ENCODE peak calls at places on chromosomes 13 and 19, in five cellular contexts. One of them, this sample, is unnamed.
A peak's percentile ranks its signal among the peaks of the same experiment; 100 is the strongest.

GRCh38 chr13:93290503-93290902 is 63.9 kb downstream of the GPC6 start:
- DNase-seq in GM06990: no peak
- DNase-seq in fibroblast of lung: peak; percentile 65
- DNase-seq in stimulated activated CD4-positive, alpha-beta T cell treated with anti-CD3 and anti-CD28 coated beads, Interleukin-1b, Interleukin-23, amount 100 ng/mL, for 1 hour: no peak
- DNase-seq in G401: no peak
- DNase-seq in this sample: peak; percentile 54

GRCh38 chr13:94209110-94209509 is 270.4 kb downstream of the DCT start:
- DNase-seq in GM06990: no peak
- DNase-seq in stimulated activated CD4-positive, alpha-beta T cell treated with anti-CD3 and anti-CD28 coated beads, Interleukin-1b, Interleukin-23, amount 100 ng/mL, for 1 hour: no peak
- DNase-seq in G401: no peak
- DNase-seq in fibroblast of lung: no peak
- DNase-seq in this sample: peak; percentile 76

GRCh38 chr19:10885241-10886169 is 14.2 kb downstream of the CARM1 start:
- DNase-seq in stimulated activated CD4-positive, alpha-beta T cell treated with anti-CD3 and anti-CD28 coated beads, Interleukin-1b, Interleukin-23, amount 100 ng/mL, for 1 hour: no peak
- DNase-seq in fibroblast of lung: no peak
- DNase-seq in G401: no peak
- DNase-seq in GM06990: no peak
- DNase-seq in this sample: no peak

GRCh38 chr13:45015300-45015699 is 26.0 kb downstream of the GPALPP1 start:
- DNase-seq in G401: no peak
- DNase-seq in fibroblast of lung: peak; percentile 28
- DNase-seq in GM06990: no peak
- DNase-seq in stimulated activated CD4-positive, alpha-beta T cell treated with anti-CD3 and anti-CD28 coated beads, Interleukin-1b, Interleukin-23, amount 100 ng/mL, for 1 hour: no peak
- DNase-seq in this sample: no peak

GRCh38 chr13:31631716-31632115 is 107.6 kb upstream of the RXFP2 start:
- DNase-seq in GM06990: no peak
- DNase-seq in G401: no peak
- DNase-seq in stimulated activated CD4-positive, alpha-beta T cell treated with anti-CD3 and anti-CD28 coated beads, Interleukin-1b, Interleukin-23, amount 100 ng/mL, for 1 hour: no peak
- DNase-seq in fibroblast of lung: no peak
- DNase-seq in this sample: no peak

GRCh38 chr19:51075998-51076397 is 6.7 kb downstream of the KLK14 start:
- DNase-seq in fibroblast of lung: no peak
- DNase-seq in G401: no peak
- DNase-seq in GM06990: no peak
- DNase-seq in stimulated activated CD4-positive, alpha-beta T cell treated with anti-CD3 and anti-CD28 coated beads, Interleukin-1b, Interleukin-23, amount 100 ng/mL, for 1 hour: no peak
- DNase-seq in this sample: no peak

GRCh38 chr19:1090731-1091543 is 4.2 kb downstream of the POLR2E start:
- DNase-seq in GM06990: peak; percentile 17
- DNase-seq in G401: no peak
- DNase-seq in fibroblast of lung: no peak
- DNase-seq in stimulated activated CD4-positive, alpha-beta T cell treated with anti-CD3 and anti-CD28 coated beads, Interleukin-1b, Interleukin-23, amount 100 ng/mL, for 1 hour: no peak
- DNase-seq in this sample: no peak

GRCh38 chr19:29624489-29625210 is 18.6 kb downstream of the POP4 start:
- DNase-seq in GM06990: no peak
- DNase-seq in fibroblast of lung: peak; percentile 25
- DNase-seq in stimulated activated CD4-positive, alpha-beta T cell treated with anti-CD3 and anti-CD28 coated beads, Interleukin-1b, Interleukin-23, amount 100 ng/mL, for 1 hour: no peak
- DNase-seq in G401: no peak
- DNase-seq in this sample: no peak

GRCh38 chr13:50161052-50161451 is 145.8 kb downstream of the KCNRG start:
- DNase-seq in GM06990: no peak
- DNase-seq in G401: no peak
- DNase-seq in fibroblast of lung: peak; percentile 58
- DNase-seq in stimulated activated CD4-positive, alpha-beta T cell treated with anti-CD3 and anti-CD28 coated beads, Interleukin-1b, Interleukin-23, amount 100 ng/mL, for 1 hour: no peak
- DNase-seq in this sample: peak; percentile 57

GRCh38 chr19:51919606-51920005 is 7.7 kb upstream of the ZNF613 start:
- DNase-seq in G401: no peak
- DNase-seq in fibroblast of lung: no peak
- DNase-seq in GM06990: no peak
- DNase-seq in stimulated activated CD4-positive, alpha-beta T cell treated with anti-CD3 and anti-CD28 coated beads, Interleukin-1b, Interleukin-23, amount 100 ng/mL, for 1 hour: no peak
- DNase-seq in this sample: no peak

GRCh38 chr19:2084993-2085720 is 11.0 kb downstream of the MOB3A start:
- DNase-seq in G401: peak; percentile 41
- DNase-seq in fibroblast of lung: peak; percentile 46
- DNase-seq in GM06990: peak; percentile 93
- DNase-seq in stimulated activated CD4-positive, alpha-beta T cell treated with anti-CD3 and anti-CD28 coated beads, Interleukin-1b, Interleukin-23, amount 100 ng/mL, for 1 hour: peak; percentile 66
- DNase-seq in this sample: no peak

GRCh38 chr19:41879670-41880328 is 2.7 kb downstream of the CD79A start:
- DNase-seq in fibroblast of lung: no peak
- DNase-seq in GM06990: no peak
- DNase-seq in G401: no peak
- DNase-seq in stimulated activated CD4-positive, alpha-beta T cell treated with anti-CD3 and anti-CD28 coated beads, Interleukin-1b, Interleukin-23, amount 100 ng/mL, for 1 hour: no peak
- DNase-seq in this sample: no peak

GRCh38 chr13:101397742-101398141 is 18.6 kb downstream of the NALCN start:
- DNase-seq in stimulated activated CD4-positive, alpha-beta T cell treated with anti-CD3 and anti-CD28 coated beads, Interleukin-1b, Interleukin-23, amount 100 ng/mL, for 1 hour: no peak
- DNase-seq in G401: no peak
- DNase-seq in GM06990: no peak
- DNase-seq in fibroblast of lung: peak; percentile 95
- DNase-seq in this sample: peak; percentile 95

GRCh38 chr13:48431431-48431830 is 18.5 kb upstream of the LPAR6 start:
- DNase-seq in fibroblast of lung: peak; percentile 79
- DNase-seq in GM06990: no peak
- DNase-seq in G401: no peak
- DNase-seq in stimulated activated CD4-positive, alpha-beta T cell treated with anti-CD3 and anti-CD28 coated beads, Interleukin-1b, Interleukin-23, amount 100 ng/mL, for 1 hour: no peak
- DNase-seq in this sample: peak; percentile 30

GRCh38 chr19:42540071-42540553 is 11.8 kb upstream of the CEACAM1 start:
- DNase-seq in G401: no peak
- DNase-seq in GM06990: no peak
- DNase-seq in fibroblast of lung: peak; percentile 3
- DNase-seq in stimulated activated CD4-positive, alpha-beta T cell treated with anti-CD3 and anti-CD28 coated beads, Interleukin-1b, Interleukin-23, amount 100 ng/mL, for 1 hour: no peak
- DNase-seq in this sample: peak; percentile 17

GRCh38 chr19:2779121-2779740 is 3.8 kb downstream of the SGTA start:
- DNase-seq in fibroblast of lung: no peak
- DNase-seq in G401: no peak
- DNase-seq in GM06990: no peak
- DNase-seq in stimulated activated CD4-positive, alpha-beta T cell treated with anti-CD3 and anti-CD28 coated beads, Interleukin-1b, Interleukin-23, amount 100 ng/mL, for 1 hour: no peak
- DNase-seq in this sample: no peak

GRCh38 chr19:38862321-38863059 is 12.7 kb upstream of the HNRNPL start:
- DNase-seq in stimulated activated CD4-positive, alpha-beta T cell treated with anti-CD3 and anti-CD28 coated beads, Interleukin-1b, Interleukin-23, amount 100 ng/mL, for 1 hour: no peak
- DNase-seq in fibroblast of lung: peak; percentile 29
- DNase-seq in G401: no peak
- DNase-seq in GM06990: no peak
- DNase-seq in this sample: peak; percentile 78

GRCh38 chr19:33375760-33376159 is 2.3 kb downstream of the CEBPG start:
- DNase-seq in GM06990: no peak
- DNase-seq in fibroblast of lung: peak; percentile 62
- DNase-seq in G401: no peak
- DNase-seq in stimulated activated CD4-positive, alpha-beta T cell treated with anti-CD3 and anti-CD28 coated beads, Interleukin-1b, Interleukin-23, amount 100 ng/mL, for 1 hour: no peak
- DNase-seq in this sample: peak; percentile 19

GRCh38 chr13:99724633-99725517 is 223.6 kb downstream of the TM9SF2 start:
- DNase-seq in G401: no peak
- DNase-seq in stimulated activated CD4-positive, alpha-beta T cell treated with anti-CD3 and anti-CD28 coated beads, Interleukin-1b, Interleukin-23, amount 100 ng/mL, for 1 hour: no peak
- DNase-seq in fibroblast of lung: no peak
- DNase-seq in GM06990: no peak
- DNase-seq in this sample: no peak

GRCh38 chr13:75101997-75102720 is 379.8 kb downstream of the TBC1D4 start:
- DNase-seq in fibroblast of lung: peak; percentile 71
- DNase-seq in G401: no peak
- DNase-seq in GM06990: no peak
- DNase-seq in stimulated activated CD4-positive, alpha-beta T cell treated with anti-CD3 and anti-CD28 coated beads, Interleukin-1b, Interleukin-23, amount 100 ng/mL, for 1 hour: no peak
- DNase-seq in this sample: peak; percentile 37

GRCh38 chr19:13149628-13150186 is 468 bp downstream of the STX10 start:
- DNase-seq in G401: peak; percentile 43
- DNase-seq in fibroblast of lung: peak; percentile 58
- DNase-seq in stimulated activated CD4-positive, alpha-beta T cell treated with anti-CD3 and anti-CD28 coated beads, Interleukin-1b, Interleukin-23, amount 100 ng/mL, for 1 hour: no peak
- DNase-seq in GM06990: no peak
- DNase-seq in this sample: peak; percentile 44

GRCh38 chr19:46413262-46414031 is at the start of gene CCDC8:
- DNase-seq in stimulated activated CD4-positive, alpha-beta T cell treated with anti-CD3 and anti-CD28 coated beads, Interleukin-1b, Interleukin-23, amount 100 ng/mL, for 1 hour: no peak
- DNase-seq in fibroblast of lung: peak; percentile 98
- DNase-seq in GM06990: no peak
- DNase-seq in G401: peak; percentile 69
- DNase-seq in this sample: peak; percentile 80

GRCh38 chr13:113002206-113002821 is 33.3 kb downstream of the MCF2L start:
- DNase-seq in GM06990: no peak
- DNase-seq in G401: peak; percentile 63
- DNase-seq in fibroblast of lung: no peak
- DNase-seq in stimulated activated CD4-positive, alpha-beta T cell treated with anti-CD3 and anti-CD28 coated beads, Interleukin-1b, Interleukin-23, amount 100 ng/mL, for 1 hour: no peak
- DNase-seq in this sample: peak; percentile 37

GRCh38 chr13:24489721-24490120 is 22.9 kb downstream of the PARP4 start:
- DNase-seq in stimulated activated CD4-positive, alpha-beta T cell treated with anti-CD3 and anti-CD28 coated beads, Interleukin-1b, Interleukin-23, amount 100 ng/mL, for 1 hour: no peak
- DNase-seq in G401: no peak
- DNase-seq in GM06990: no peak
- DNase-seq in fibroblast of lung: no peak
- DNase-seq in this sample: no peak

GRCh38 chr19:6849876-6850275 is 37.5 kb upstream of the ADGRE1 start:
- DNase-seq in stimulated activated CD4-positive, alpha-beta T cell treated with anti-CD3 and anti-CD28 coated beads, Interleukin-1b, Interleukin-23, amount 100 ng/mL, for 1 hour: no peak
- DNase-seq in G401: no peak
- DNase-seq in GM06990: no peak
- DNase-seq in fibroblast of lung: no peak
- DNase-seq in this sample: no peak

GRCh38 chr13:70191034-70191433 is 82.8 kb upstream of the KLHL1 start:
- DNase-seq in fibroblast of lung: no peak
- DNase-seq in stimulated activated CD4-positive, alpha-beta T cell treated with anti-CD3 and anti-CD28 coated beads, Interleukin-1b, Interleukin-23, amount 100 ng/mL, for 1 hour: no peak
- DNase-seq in GM06990: no peak
- DNase-seq in G401: no peak
- DNase-seq in this sample: no peak

GRCh38 chr13:111911141-111911720 is 155.7 kb upstream of the SOX1 start:
- DNase-seq in stimulated activated CD4-positive, alpha-beta T cell treated with anti-CD3 and anti-CD28 coated beads, Interleukin-1b, Interleukin-23, amount 100 ng/mL, for 1 hour: no peak
- DNase-seq in G401: no peak
- DNase-seq in GM06990: no peak
- DNase-seq in fibroblast of lung: no peak
- DNase-seq in this sample: no peak

GRCh38 chr19:45396389-45397260 is 8.2 kb downstream of the PPP1R13L start:
- DNase-seq in stimulated activated CD4-positive, alpha-beta T cell treated with anti-CD3 and anti-CD28 coated beads, Interleukin-1b, Interleukin-23, amount 100 ng/mL, for 1 hour: no peak
- DNase-seq in fibroblast of lung: no peak
- DNase-seq in GM06990: no peak
- DNase-seq in G401: no peak
- DNase-seq in this sample: no peak

GRCh38 chr19:30178721-30179402 is 193.3 kb upstream of the ZNF536 start:
- DNase-seq in G401: no peak
- DNase-seq in GM06990: no peak
- DNase-seq in fibroblast of lung: no peak
- DNase-seq in stimulated activated CD4-positive, alpha-beta T cell treated with anti-CD3 and anti-CD28 coated beads, Interleukin-1b, Interleukin-23, amount 100 ng/mL, for 1 hour: no peak
- DNase-seq in this sample: no peak

GRCh38 chr19:4740092-4740491 is 16.4 kb upstream of the DPP9 start:
- DNase-seq in GM06990: no peak
- DNase-seq in G401: no peak
- DNase-seq in fibroblast of lung: no peak
- DNase-seq in stimulated activated CD4-positive, alpha-beta T cell treated with anti-CD3 and anti-CD28 coated beads, Interleukin-1b, Interleukin-23, amount 100 ng/mL, for 1 hour: no peak
- DNase-seq in this sample: no peak

GRCh38 chr19:46834984-46835383 is 15.7 kb downstream of the AP2S1 start:
- DNase-seq in stimulated activated CD4-positive, alpha-beta T cell treated with anti-CD3 and anti-CD28 coated beads, Interleukin-1b, Interleukin-23, amount 100 ng/mL, for 1 hour: no peak
- DNase-seq in G401: no peak
- DNase-seq in GM06990: no peak
- DNase-seq in fibroblast of lung: no peak
- DNase-seq in this sample: no peak

GRCh38 chr13:21717817-21718216 is 46.9 kb downstream of the FGF9 start:
- DNase-seq in stimulated activated CD4-positive, alpha-beta T cell treated with anti-CD3 and anti-CD28 coated beads, Interleukin-1b, Interleukin-23, amount 100 ng/mL, for 1 hour: no peak
- DNase-seq in G401: no peak
- DNase-seq in GM06990: no peak
- DNase-seq in fibroblast of lung: no peak
- DNase-seq in this sample: no peak

GRCh38 chr13:42420304-42420703 is 148.4 kb downstream of the AKAP11 start:
- DNase-seq in GM06990: peak; percentile 50
- DNase-seq in G401: no peak
- DNase-seq in fibroblast of lung: no peak
- DNase-seq in stimulated activated CD4-positive, alpha-beta T cell treated with anti-CD3 and anti-CD28 coated beads, Interleukin-1b, Interleukin-23, amount 100 ng/mL, for 1 hour: peak; percentile 42
- DNase-seq in this sample: no peak

GRCh38 chr13:41065098-41065497 is 3.8 kb downstream of the WBP4 start:
- DNase-seq in G401: no peak
- DNase-seq in GM06990: no peak
- DNase-seq in stimulated activated CD4-positive, alpha-beta T cell treated with anti-CD3 and anti-CD28 coated beads, Interleukin-1b, Interleukin-23, amount 100 ng/mL, for 1 hour: no peak
- DNase-seq in fibroblast of lung: peak; percentile 80
- DNase-seq in this sample: peak; percentile 32

GRCh38 chr13:109481046-109481445 is 305.3 kb downstream of the IRS2 start:
- DNase-seq in fibroblast of lung: peak; percentile 20
- DNase-seq in stimulated activated CD4-positive, alpha-beta T cell treated with anti-CD3 and anti-CD28 coated beads, Interleukin-1b, Interleukin-23, amount 100 ng/mL, for 1 hour: no peak
- DNase-seq in G401: no peak
- DNase-seq in GM06990: no peak
- DNase-seq in this sample: no peak

GRCh38 chr13:44609137-44609536 is 33.0 kb upstream of the TSC22D1 start:
- DNase-seq in GM06990: no peak
- DNase-seq in fibroblast of lung: no peak
- DNase-seq in stimulated activated CD4-positive, alpha-beta T cell treated with anti-CD3 and anti-CD28 coated beads, Interleukin-1b, Interleukin-23, amount 100 ng/mL, for 1 hour: no peak
- DNase-seq in G401: no peak
- DNase-seq in this sample: no peak

GRCh38 chr19:15200575-15201364 is at the start of gene NOTCH3:
- DNase-seq in fibroblast of lung: no peak
- DNase-seq in GM06990: no peak
- DNase-seq in stimulated activated CD4-positive, alpha-beta T cell treated with anti-CD3 and anti-CD28 coated beads, Interleukin-1b, Interleukin-23, amount 100 ng/mL, for 1 hour: no peak
- DNase-seq in G401: no peak
- DNase-seq in this sample: no peak

GRCh38 chr13:79382545-79383275 is 23.3 kb downstream of the RBM26 start:
- DNase-seq in fibroblast of lung: no peak
- DNase-seq in stimulated activated CD4-positive, alpha-beta T cell treated with anti-CD3 and anti-CD28 coated beads, Interleukin-1b, Interleukin-23, amount 100 ng/mL, for 1 hour: no peak
- DNase-seq in G401: no peak
- DNase-seq in GM06990: no peak
- DNase-seq in this sample: no peak

This sample was measured in LHCN-M2.